ENCODE peak calls at places on chromosomes 16 and 17, in nine cellular contexts. X is upper lobe of right lung, L is uterus, O is fibroblast of pulmonary artery, D is neural progenitor cell, T is colonic mucosa, A is H9, S is left ventricle myocardium inferior, U is AG09319. Q is an unnamed sample.

GRCh38 chr17:45104907-45105624 is 27.2 kb downstream of the PLCD3 start:
- DNase-seq in S (no peak), T (no peak), X (no peak), A (no peak), O (no peak), D (no peak), U (no peak), L (no peak), Q (no peak)

GRCh38 chr17:15952048-15952532 is 7.2 kb downstream of the ADORA2B start:
- DNase-seq in A (no peak), T (peak), X (no peak), S (no peak), D (no peak), U (no peak), O (no peak), L (no peak), Q (no peak)

GRCh38 chr17:7307686-7308624 is 527 bp downstream of the EIF5A start:
- DNase-seq in U (no peak), X (peak), D (peak), O (peak), A (peak), L (peak), S (peak), T (peak), Q (peak)

GRCh38 chr17:56833812-56834379 is at the start of the genes C17orf67 and DGKE:
- DNase-seq in D (peak), T (peak), U (peak), A (peak), L (peak), S (peak), O (peak), X (peak), Q (peak)

GRCh38 chr17:48153711-48154642 is 46.4 kb downstream of the SNX11 start:
- DNase-seq in A (peak), S (no peak), O (peak), X (no peak), L (no peak), D (peak), T (peak), U (no peak), Q (peak)

GRCh38 chr17:82155606-82156005 is 57.0 kb downstream of the CCDC57 start:
- DNase-seq in O (no peak), D (no peak), U (no peak), L (no peak), S (no peak), T (no peak), A (no peak), X (no peak), Q (no peak)

GRCh38 chr17:7477392-7478275 is 1.8 kb downstream of the ZBTB4 start:
- DNase-seq in X (peak), T (peak), O (peak), L (no peak), D (peak), U (peak), S (no peak), A (no peak), Q (peak)

GRCh38 chr16:57165923-57166322 is 19.9 kb downstream of the PSME3IP1 start:
- DNase-seq in U (no peak), S (no peak), X (no peak), T (no peak), A (no peak), O (peak), D (no peak), L (no peak), Q (no peak)

GRCh38 chr16:61128545-61129323 is 907.5 kb downstream of the CDH8 start:
- DNase-seq in U (no peak), D (no peak), L (no peak), O (no peak), S (no peak), A (peak), T (no peak), X (peak), Q (no peak)

GRCh38 chr17:37391146-37391545 is 15.4 kb downstream of the C17orf78 start:
- DNase-seq in T (no peak), D (no peak), O (no peak), X (no peak), S (no peak), L (no peak), A (no peak), U (no peak), Q (no peak)

GRCh38 chr16:57502048-57502775 is 15.9 kb upstream of the DOK4 start:
- DNase-seq in A (no peak), S (no peak), T (no peak), X (no peak), D (no peak), O (no peak), U (no peak), L (no peak), Q (no peak)

GRCh38 chr17:9529033-9529748 is 46.4 kb downstream of the STX8 start:
- DNase-seq in A (no peak), X (no peak), T (no peak), S (no peak), L (no peak), D (peak), O (peak), U (no peak), Q (no peak)

GRCh38 chr16:1914084-1914608 is 4.1 kb downstream of the HS3ST6 start:
- DNase-seq in T (peak), X (peak), O (no peak), L (no peak), S (no peak), A (no peak), U (no peak), D (no peak), Q (no peak)

GRCh38 chr16:29898786-29899515 is 399 bp downstream of the SEZ6L2 start:
- DNase-seq in X (peak), D (peak), U (no peak), A (peak), L (no peak), T (peak), S (no peak), O (no peak), Q (peak)

GRCh38 chr17:1329745-1330343 is 50.4 kb downstream of the TRARG1 start:
- DNase-seq in L (no peak), X (peak), U (no peak), A (no peak), S (no peak), T (no peak), O (no peak), D (no peak), Q (no peak)

DNA sequence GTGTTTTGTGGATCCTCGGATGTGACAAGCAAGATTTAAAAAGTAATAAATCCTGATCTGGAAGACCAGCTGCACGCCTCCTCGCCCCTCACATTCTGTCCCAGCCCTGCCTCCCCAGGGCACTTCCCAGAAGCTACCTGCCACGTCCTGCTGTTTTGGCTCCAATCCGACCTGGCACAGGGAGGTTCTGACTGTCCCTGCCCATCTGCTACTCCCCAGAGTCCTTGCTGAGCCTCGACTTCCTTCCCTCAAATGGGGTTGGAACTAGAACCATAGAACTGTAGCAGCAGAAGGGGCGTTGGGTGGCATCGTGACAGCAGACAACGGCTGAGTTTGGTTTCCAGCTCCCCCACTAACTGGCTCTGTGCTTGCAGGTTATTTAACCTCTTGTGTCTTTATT is 71.7 kb downstream of the RPH3AL start:
- DNase-seq in A (no peak), T (peak), L (no peak), S (no peak), U (no peak), X (peak), O (no peak), D (no peak), Q (no peak)
- TF ChIP-seq CTCF in A (no peak), T (no peak), L (no peak), S (no peak), U (no peak), X (no peak), O (no peak), D (no peak), Q (no peak)

GRCh38 chr17:17971431-17972125 is 622 bp downstream of the TOM1L2 start:
- DNase-seq in L (peak), U (no peak), T (peak), D (peak), S (peak), X (peak), A (no peak), O (no peak), Q (peak)

GRCh38 chr17:17972952-17973254 is 241 bp downstream of the DRC3 start:
- DNase-seq in O (no peak), A (no peak), L (no peak), U (no peak), D (no peak), T (no peak), X (no peak), S (no peak), Q (no peak)

GRCh38 chr17:17970699-17971430 is 1.3 kb downstream of the TOM1L2 start:
- DNase-seq in U (no peak), L (no peak), T (no peak), D (no peak), O (peak), S (no peak), X (no peak), A (no peak), Q (no peak)

GRCh38 chr17:17975441-17975840 is 2.8 kb downstream of the DRC3 start:
- DNase-seq in O (no peak), S (no peak), L (no peak), A (no peak), U (no peak), D (no peak), X (no peak), T (no peak), Q (no peak)

GRCh38 chr17:17972126-17972951 is at the start of the genes DRC3 and TOM1L2:
- DNase-seq in S (peak), U (peak), X (peak), A (peak), D (peak), O (peak), L (peak), T (peak), Q (peak)
- TF ChIP-seq CTCF in S (peak), U (no peak), X (no peak), A (no peak), D (peak), O (no peak), L (no peak), T (no peak), Q (no peak)

GRCh38 chr17:38864636-38865398 is 5.0 kb upstream of the LASP1 start:
- DNase-seq in X (no peak), D (peak), U (no peak), A (peak), S (no peak), L (no peak), T (no peak), O (peak), Q (peak)
- TF ChIP-seq CTCF in X (no peak), D (peak), U (peak), A (peak), S (no peak), L (no peak), T (no peak), O (peak), Q (no peak)

GRCh38 chr16:49590166-49590871 is 216.7 kb downstream of the C16orf78 start:
- DNase-seq in U (no peak), D (no peak), A (peak), O (no peak), X (no peak), T (no peak), L (peak), S (no peak), Q (no peak)

GRCh38 chr16:49594706-49595534 is 221.3 kb downstream of the C16orf78 start:
- DNase-seq in D (no peak), U (no peak), T (no peak), L (peak), S (no peak), A (peak), O (no peak), X (no peak), Q (no peak)

GRCh38 chr16:49589721-49590120 is 216.1 kb downstream of the C16orf78 start:
- DNase-seq in A (peak), T (no peak), S (no peak), U (no peak), X (no peak), O (no peak), L (no peak), D (peak), Q (no peak)

GRCh38 chr16:49593423-49594040 is 219.9 kb downstream of the C16orf78 start:
- DNase-seq in S (no peak), X (no peak), D (no peak), T (no peak), U (no peak), A (peak), L (peak), O (no peak), Q (no peak)

GRCh38 chr16:49592507-49593422 is 219.2 kb downstream of the C16orf78 start:
- DNase-seq in U (no peak), X (no peak), O (peak), A (peak), T (no peak), D (peak), L (no peak), S (no peak), Q (no peak)
- TF ChIP-seq CTCF in U (peak), X (peak), O (peak), A (peak), T (peak), D (peak), L (peak), S (peak), Q (peak)

DNA sequence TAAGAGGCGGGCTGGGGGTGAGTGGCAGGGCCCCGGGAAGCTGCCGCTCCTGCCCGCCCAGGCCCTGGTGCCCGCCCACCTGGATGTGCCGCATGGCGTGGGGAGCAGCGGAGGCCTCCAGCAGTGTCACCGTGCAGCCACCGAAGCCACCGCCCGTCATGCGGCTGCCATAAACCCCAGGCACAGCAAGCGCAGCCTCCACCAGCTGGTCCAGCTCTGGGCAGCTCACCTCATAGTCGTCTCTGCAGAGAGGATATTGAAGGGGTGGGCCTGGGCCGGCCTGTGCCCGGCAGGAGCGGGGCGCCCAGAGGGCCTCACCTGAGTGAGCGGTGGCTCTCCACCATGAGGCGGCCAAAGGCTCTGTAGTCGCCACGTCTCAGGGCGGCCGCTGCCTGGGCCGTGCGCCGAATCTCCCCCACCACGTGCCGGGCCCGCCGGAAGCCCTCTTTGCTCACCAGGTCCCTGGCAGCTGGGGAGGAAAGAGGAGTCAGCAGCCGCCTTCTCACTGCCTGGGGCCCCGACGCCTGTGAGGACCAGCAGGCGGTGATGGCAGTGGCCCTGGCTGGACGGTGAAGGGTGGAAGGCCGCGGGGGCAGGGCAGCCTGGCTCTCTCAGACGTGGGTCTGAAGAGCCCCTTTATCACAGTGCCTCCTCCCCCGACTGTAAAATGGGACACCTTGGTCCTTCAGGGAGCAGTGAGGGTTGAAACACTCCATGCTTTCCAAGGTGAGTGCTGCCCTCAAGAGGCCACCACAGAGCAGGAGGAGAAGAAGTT is 6.7 kb downstream of the GALK1 start:
- DNase-seq in A (peak), T (no peak), S (no peak), D (no peak), L (no peak), O (no peak), X (no peak), U (no peak), Q (peak)
- TF ChIP-seq CTCF in A (peak), T (no peak), S (peak), D (peak), L (no peak), O (peak), X (no peak), U (peak), Q (no peak)

GRCh38 chr17:44006581-44007345 is 2.3 kb downstream of the NAGS start:
- DNase-seq in D (peak), X (peak), A (peak), S (peak), U (peak), L (peak), T (peak), O (peak), Q (peak)
- TF ChIP-seq CTCF in D (peak), X (peak), A (peak), S (peak), U (peak), L (peak), T (no peak), O (peak), Q (peak)

DNA sequence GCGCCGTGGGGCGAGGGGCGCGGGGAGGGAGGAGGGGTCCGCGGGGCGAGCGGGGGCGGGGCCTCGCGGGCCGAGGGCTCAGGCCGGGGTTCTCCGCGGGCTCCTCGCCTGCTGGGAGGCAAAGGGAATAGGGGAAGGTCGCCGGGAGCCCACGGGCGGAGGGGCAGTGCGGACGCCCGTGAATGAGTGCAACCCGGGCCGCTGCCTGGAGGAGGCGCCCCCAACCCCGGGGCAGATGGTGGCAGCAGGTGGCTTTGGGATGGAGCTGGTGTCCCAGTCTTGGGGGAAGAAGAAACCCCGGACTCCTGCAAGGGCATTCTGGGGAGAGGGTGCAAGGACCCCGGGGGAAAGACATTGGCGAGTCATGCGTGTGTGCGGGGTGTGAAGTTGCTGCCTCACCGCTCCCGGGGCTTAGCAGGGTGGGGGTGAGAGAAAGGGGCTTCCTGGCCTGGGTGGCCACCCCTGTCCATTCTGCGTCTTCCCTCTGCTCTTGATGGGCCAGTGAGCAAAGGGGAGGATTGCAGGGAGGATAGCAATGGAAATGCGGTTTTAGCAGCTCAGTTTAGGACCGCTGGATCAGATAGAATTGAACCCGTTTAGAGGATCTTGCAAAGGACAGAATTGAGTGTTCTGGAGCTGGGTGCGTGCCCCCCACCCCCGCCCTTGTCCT is 508 bp downstream of the KIAA0513 start:
- DNase-seq in O (no peak), L (peak), A (no peak), U (no peak), D (peak), S (no peak), X (peak), T (peak), Q (no peak)
- TF ChIP-seq CTCF in O (no peak), L (no peak), A (peak), U (peak), D (peak), S (peak), X (peak), T (peak), Q (no peak)

DNA sequence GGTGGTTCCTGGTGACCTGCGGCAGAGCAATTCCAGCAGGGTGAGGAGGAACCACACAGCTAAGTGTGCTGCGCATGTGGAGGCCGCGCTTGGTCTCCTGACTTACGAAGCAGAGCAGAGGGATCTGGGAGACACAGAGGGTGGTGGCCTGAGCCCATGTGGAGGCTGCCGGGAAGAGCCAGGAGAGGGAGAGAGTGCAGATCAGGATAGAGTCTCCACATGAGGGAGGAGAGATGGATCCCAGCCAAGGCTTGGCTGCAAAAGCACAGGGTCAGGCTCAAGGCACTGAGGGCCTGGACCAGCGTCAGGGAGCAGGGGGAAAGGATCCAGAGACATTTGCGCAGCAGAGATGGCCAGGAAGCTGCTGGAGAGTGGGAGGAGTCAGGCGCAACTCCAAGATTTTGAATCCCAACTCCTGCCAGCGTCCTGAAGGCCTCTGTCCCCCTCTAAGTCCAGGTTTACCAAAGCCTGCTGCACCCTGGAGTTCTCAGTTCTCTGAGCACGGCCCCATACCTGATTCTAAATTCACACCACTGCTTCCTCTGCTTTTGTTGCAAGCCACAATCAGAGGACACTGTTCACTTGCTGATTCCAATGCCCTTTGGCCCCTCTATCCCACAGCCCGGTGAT is 11.3 kb upstream of the MLLT6 start:
- DNase-seq in O (peak), T (peak), X (no peak), D (no peak), A (peak), U (peak), L (peak), S (peak), Q (peak)
- TF ChIP-seq CTCF in O (no peak), T (no peak), X (no peak), D (no peak), A (no peak), U (no peak), L (no peak), S (no peak), Q (no peak)

GRCh38 chr16:22065252-22065651 is 27.1 kb upstream of the VWA3A start:
- DNase-seq in S (no peak), T (no peak), L (no peak), O (no peak), X (no peak), D (no peak), A (no peak), U (no peak), Q (no peak)
- TF ChIP-seq CTCF in S (no peak), T (no peak), L (no peak), O (no peak), X (no peak), D (no peak), A (no peak), U (no peak), Q (no peak)

Q was measured in mucosa of descending colon.